ENCODE peak calls at places on chromosomes 1 and 21, in six cellular contexts. O, I, M, Z, Y and X are unnamed samples.

GRCh38 chr1:26496881-26497280 is 24.6 kb downstream of the HMGN2 start:
- DNase-seq in O (no peak), I (no peak), M (peak), Z (no peak), Y (no peak), X (no peak)

GRCh38 chr1:36707221-36707620 is 224.5 kb upstream of the CSF3R start:
- DNase-seq in O (no peak), I (no peak), M (no peak), Z (no peak), Y (no peak), X (no peak)

GRCh38 chr1:29341936-29342335 is 105.6 kb downstream of the PTPRU start:
- DNase-seq in O (no peak), I (no peak), M (no peak), Z (no peak), Y (no peak), X (no peak)

GRCh38 chr1:172399369-172400072 is 21.0 kb upstream of the C1orf105 start:
- DNase-seq in O (peak), I (peak), M (peak), Z (peak), Y (peak), X (peak)

GRCh38 chr1:87404306-87404705 is 75.6 kb downstream of the LMO4 start:
- DNase-seq in O (no peak), I (no peak), M (no peak), Z (no peak), Y (no peak), X (no peak)

GRCh38 chr1:6208723-6209660 is 3.1 kb downstream of the RNF207 start:
- DNase-seq in O (peak), I (peak), M (peak), Z (no peak), Y (peak), X (peak)

GRCh38 chr21:41691205-41692203 is 75.3 kb downstream of the RIPK4 start:
- DNase-seq in O (no peak), I (no peak), M (no peak), Z (no peak), Y (no peak), X (no peak)

GRCh38 chr1:67578397-67579020 is 106.5 kb upstream of the GADD45A start:
- DNase-seq in O (peak), I (no peak), M (no peak), Z (no peak), Y (no peak), X (no peak)

GRCh38 chr1:22798083-22798482 is 87.4 kb downstream of the EPHB2 start:
- DNase-seq in O (no peak), I (no peak), M (no peak), Z (no peak), Y (no peak), X (no peak)

GRCh38 chr1:178004926-178005391 is 35.1 kb upstream of the SEC16B start:
- DNase-seq in O (no peak), I (peak), M (peak), Z (no peak), Y (peak), X (peak)

GRCh38 chr1:183105449-183105848 is 80.6 kb upstream of the LAMC2 start:
- DNase-seq in O (no peak), I (peak), M (peak), Z (no peak), Y (no peak), X (peak)

DNA sequence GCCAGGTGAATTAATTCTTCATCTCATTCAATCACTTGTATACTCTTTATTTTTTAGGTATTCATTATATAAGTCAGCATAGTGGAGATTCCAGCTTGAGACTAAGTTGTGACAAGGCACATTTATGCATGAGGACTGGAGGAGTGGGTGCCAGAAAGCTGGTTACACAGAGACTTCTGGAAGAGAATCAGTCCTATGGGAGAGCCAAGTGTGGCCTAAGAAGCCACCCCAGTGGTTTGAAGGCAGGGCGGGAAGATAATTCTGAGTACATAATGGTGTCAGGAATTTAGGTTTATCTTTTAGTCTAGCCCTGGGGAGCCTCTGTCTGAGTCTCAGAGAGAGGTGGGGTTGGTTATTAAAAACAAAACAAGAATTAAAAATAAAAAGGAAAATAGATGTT is 83.0 kb downstream of the SPAG17 start:
- DNase-seq in O (no peak), I (no peak), M (no peak), Z (no peak), Y (no peak), X (no peak)
- H3K4me3 ChIP-seq in O (no peak), I (no peak), M (no peak), Z (no peak), Y (no peak), X (no peak)

DNA sequence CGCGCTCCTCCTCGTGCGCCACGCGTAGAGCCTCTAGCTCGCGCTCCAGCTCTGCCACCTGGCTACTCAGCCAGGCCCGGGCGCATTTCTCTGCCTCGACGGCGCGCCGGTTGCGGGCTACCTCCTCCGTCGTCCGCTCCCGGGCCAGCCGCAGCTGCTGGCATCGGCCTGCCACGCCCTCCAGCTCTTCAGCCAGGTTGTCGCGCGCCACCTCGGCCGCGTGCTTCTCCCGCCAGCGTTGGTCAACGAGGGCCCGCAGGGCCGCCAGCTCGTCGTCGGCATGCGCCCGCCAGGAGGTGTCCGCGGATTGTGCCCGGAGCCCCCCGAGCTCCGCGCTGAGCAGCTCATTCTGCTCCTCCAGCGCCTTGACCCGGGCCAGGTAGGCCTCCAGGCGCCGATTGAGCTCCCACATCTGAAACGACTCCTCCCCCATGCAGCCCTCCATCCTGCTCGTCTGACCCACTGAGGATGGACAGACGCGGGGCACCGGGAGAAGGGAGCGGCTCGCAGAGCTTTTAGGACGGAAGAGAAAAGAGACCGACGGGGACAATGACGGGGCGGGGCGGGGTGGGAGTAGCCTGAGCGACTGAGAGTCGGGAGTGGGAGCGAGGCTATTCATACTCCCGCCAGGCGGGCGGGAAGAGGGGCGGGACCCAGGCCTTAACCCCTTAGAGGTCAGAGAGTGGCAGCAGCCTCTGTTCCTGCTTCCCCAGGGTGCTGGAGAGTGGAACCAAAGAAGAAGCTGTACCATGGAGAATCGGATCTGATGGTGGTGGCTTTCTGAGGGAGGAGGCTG is at the start of gene NES:
- DNase-seq in O (peak), I (peak), M (peak), Z (no peak), Y (peak), X (peak)
- H3K4me3 ChIP-seq in O (no peak), I (peak), M (peak), Z (peak), Y (peak), X (peak)

GRCh38 chr1:207798847-207799246 is 47.0 kb downstream of the CD46 start:
- DNase-seq in O (no peak), I (peak), M (peak), Z (peak), Y (no peak), X (peak)

GRCh38 chr1:207801819-207802218 is 50.0 kb downstream of the CD46 start:
- DNase-seq in O (no peak), I (no peak), M (no peak), Z (peak), Y (no peak), X (no peak)

GRCh38 chr1:207803678-207804077 is 51.8 kb downstream of the CD46 start:
- DNase-seq in O (no peak), I (no peak), M (no peak), Z (peak), Y (no peak), X (no peak)

GRCh38 chr1:207797229-207797973 is 45.5 kb downstream of the CD46 start:
- DNase-seq in O (peak), I (peak), M (peak), Z (peak), Y (peak), X (peak)

DNA sequence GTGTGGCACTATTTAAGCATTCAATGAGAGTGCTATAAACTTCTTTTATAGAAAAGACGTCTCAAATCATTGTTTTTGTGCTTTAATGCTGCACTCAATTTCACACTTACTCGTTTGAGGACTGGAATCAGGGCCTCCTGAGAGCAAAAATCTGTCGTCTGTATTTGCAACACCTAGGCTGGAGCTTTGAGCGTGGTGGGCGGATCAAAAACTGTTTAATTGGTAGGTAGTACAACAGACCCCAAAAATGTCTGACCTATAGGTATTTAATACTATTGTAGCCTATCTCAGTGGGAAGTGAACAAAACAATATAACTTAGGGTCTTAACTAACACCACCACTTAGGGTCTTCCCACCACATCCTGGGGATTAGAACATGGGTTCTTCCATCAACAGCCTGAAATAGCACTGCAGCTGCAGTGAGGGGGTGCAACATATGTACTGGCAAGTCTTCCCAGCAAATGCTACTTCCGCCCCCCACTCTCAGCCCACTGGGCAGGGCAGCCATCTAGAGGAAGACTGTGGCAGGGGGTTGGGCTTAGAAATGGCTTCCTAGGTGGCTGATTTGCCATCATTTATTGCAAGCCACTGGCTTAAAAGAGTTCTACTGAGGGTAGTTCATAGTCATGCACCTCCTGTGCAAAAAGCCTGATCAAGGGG is 48.3 kb downstream of the CD46 start:
- DNase-seq in O (no peak), I (no peak), M (no peak), Z (peak), Y (no peak), X (no peak)
- H3K4me3 ChIP-seq in O (no peak), I (no peak), M (no peak), Z (no peak), Y (no peak), X (no peak)

DNA sequence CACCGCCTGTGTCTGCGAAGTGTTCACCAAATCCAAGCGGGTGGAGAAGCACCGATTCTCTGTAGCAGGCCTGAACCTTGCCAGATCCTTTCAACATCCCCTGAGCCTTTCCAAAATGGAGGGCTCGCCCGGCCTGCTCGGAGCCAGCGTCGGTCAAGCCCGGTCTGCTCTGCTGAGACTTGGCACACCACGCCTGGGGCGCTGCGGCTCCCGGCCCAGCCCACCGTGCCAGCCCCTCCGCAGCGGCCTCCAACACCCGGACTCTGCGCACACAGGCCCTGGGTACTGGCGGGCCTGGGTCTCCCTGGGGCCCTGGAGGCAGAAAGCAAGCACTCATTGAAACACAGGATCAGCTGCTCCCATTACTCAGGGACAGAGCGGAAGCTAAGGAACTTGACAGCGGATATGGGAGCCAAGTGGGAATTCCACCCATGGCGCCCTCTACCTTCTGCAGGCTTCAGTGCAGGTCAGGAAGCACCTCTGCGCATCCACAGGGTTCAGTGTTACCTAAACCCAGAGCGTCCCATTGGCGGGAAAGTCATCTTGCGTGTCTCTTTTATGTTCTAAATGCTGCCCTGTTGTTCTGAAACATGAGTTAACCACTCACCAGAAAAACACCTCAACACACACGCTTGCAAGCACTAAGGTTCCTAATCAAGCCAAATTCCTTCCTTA is 159.9 kb downstream of the ZBTB18 start:
- DNase-seq in O (peak), I (no peak), M (no peak), Z (peak), Y (no peak), X (no peak)
- H3K4me3 ChIP-seq in O (no peak), I (no peak), M (no peak), Z (no peak), Y (no peak), X (no peak)

GRCh38 chr1:89310505-89310904 is 37.8 kb upstream of the GBP5 start:
- DNase-seq in O (no peak), I (peak), M (peak), Z (no peak), Y (peak), X (peak)

GRCh38 chr1:89311757-89312156 is 39.1 kb upstream of the GBP5 start:
- DNase-seq in O (no peak), I (no peak), M (no peak), Z (no peak), Y (peak), X (no peak)

GRCh38 chr1:89312572-89312971 is 39.9 kb upstream of the GBP5 start:
- DNase-seq in O (no peak), I (no peak), M (no peak), Z (no peak), Y (no peak), X (no peak)

GRCh38 chr1:89309828-89310227 is 37.2 kb upstream of the GBP5 start:
- DNase-seq in O (no peak), I (no peak), M (no peak), Z (no peak), Y (no peak), X (no peak)

DNA sequence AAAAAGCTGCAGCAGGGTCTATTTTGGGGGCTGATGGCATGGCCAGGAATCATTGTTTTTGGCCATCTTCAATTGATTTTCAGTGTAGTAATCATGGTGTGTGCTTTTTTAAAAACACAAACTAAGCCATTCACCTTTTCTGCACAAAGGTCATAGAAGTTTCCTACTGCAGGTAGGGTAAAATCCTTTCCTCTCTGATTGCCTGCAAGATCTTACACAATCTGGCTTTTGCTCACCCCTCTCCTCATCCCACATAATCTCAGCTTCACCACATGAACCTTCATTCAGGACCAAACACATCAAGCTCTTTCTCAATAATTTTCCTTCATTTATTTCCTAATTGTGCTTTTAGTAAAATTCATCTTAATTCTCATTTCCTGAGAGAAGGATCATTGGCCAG is 38.3 kb upstream of the GBP5 start:
- DNase-seq in O (no peak), I (no peak), M (no peak), Z (no peak), Y (no peak), X (no peak)
- H3K4me3 ChIP-seq in O (no peak), I (no peak), M (no peak), Z (no peak), Y (no peak), X (no peak)